ENCODE peak calls at places on chromosomes 12 and 14, in six cellular contexts. U is heart left ventricle, L is IMR-90, A is psoas muscle, N is NCI-H748 treated with DMSO at 0.1 percent for 48 hours, H is HEK293T. Q is an unnamed sample.
A peak's percentile ranks its signal among the peaks of the same experiment; 100 is the strongest.

GRCh38 chr14:104992501-104992900 is 6.9 kb downstream of the CLBA1 start:
- DNase-seq in L (no peak), N (no peak), H (no peak), A (no peak), U (no peak), Q (no peak)

GRCh38 chr12:27965411-27965810 is 7.1 kb downstream of the PTHLH start:
- DNase-seq in N (no peak), H (no peak), U (no peak), L (peak; percentile 63), A (no peak), Q (no peak)

GRCh38 chr14:30005114-30005698 is 77.6 kb upstream of the PRKD1 start:
- DNase-seq in U (no peak), N (peak; percentile 73), H (peak; percentile 43), A (no peak), L (peak; percentile 89), Q (no peak)

GRCh38 chr12:88638956-88639355 is 58.7 kb upstream of the KITLG start:
- DNase-seq in H (no peak), L (peak; percentile 50), U (no peak), N (no peak), A (no peak), Q (no peak)

GRCh38 chr12:57216014-57216891 is at the start of gene NXPH4:
- DNase-seq in L (no peak), H (peak; percentile 58), N (peak; percentile 46), A (no peak), U (peak; percentile 49), Q (peak; percentile 54)

GRCh38 chr14:93315575-93315974 is 17.3 kb downstream of the BTBD7 start:
- DNase-seq in H (no peak), N (no peak), L (no peak), U (no peak), A (no peak), Q (no peak)

GRCh38 chr12:108966378-108967151 is 54.3 kb downstream of the SVOP start:
- DNase-seq in H (no peak), N (no peak), A (peak; percentile 27), U (peak; percentile 46), L (no peak), Q (no peak)

GRCh38 chr12:59388176-59388575 is 207.7 kb upstream of the SLC16A7 start:
- DNase-seq in U (no peak), H (no peak), L (no peak), A (no peak), N (peak; percentile 77), Q (no peak)

GRCh38 chr12:96247567-96247962 is 53.4 kb downstream of the ELK3 start:
- DNase-seq in H (no peak), N (no peak), U (no peak), A (no peak), L (peak; percentile 78), Q (no peak)